ENCODE peak calls at places on chromosome 21, in four cellular contexts. A is K562, V is GM23338, U is H1. I is an unnamed sample.
A peak's percentile ranks its signal among the peaks of the same experiment; 100 is the strongest.

GRCh38 chr21:46171996-46172862 is 12.0 kb downstream of the SPATC1L start:
- DNase-seq in A (peak; percentile 25), V (no peak), U (peak; percentile 42), I (no peak)

GRCh38 chr21:46063734-46064680 is 33.9 kb upstream of the COL6A2 start:
- DNase-seq in A (no peak), V (no peak), U (no peak), I (no peak)

GRCh38 chr21:31957631-31958030 is 84.8 kb downstream of the HUNK start:
- DNase-seq in A (no peak), V (no peak), U (no peak), I (no peak)

GRCh38 chr21:44901391-44902074 is 19.2 kb downstream of the ITGB2 start:
- DNase-seq in A (no peak), V (no peak), U (no peak), I (no peak)

GRCh38 chr21:31777857-31778256 is 45.9 kb upstream of the SCAF4 start:
- DNase-seq in A (no peak), V (no peak), U (no peak), I (no peak)

GRCh38 chr21:30478015-30478414 is 2.2 kb downstream of the KRTAP19-1 start:
- DNase-seq in A (no peak), V (no peak), U (no peak), I (no peak)

GRCh38 chr21:45997495-45998275 is 16.1 kb downstream of the COL6A1 start:
- DNase-seq in A (no peak), V (no peak), U (no peak), I (no peak)

GRCh38 chr21:45818276-45818903 is 163.2 kb upstream of the COL6A1 start:
- DNase-seq in A (peak; percentile 46), V (no peak), U (no peak), I (no peak)

GRCh38 chr21:45333583-45334121 is 46.0 kb upstream of the POFUT2 start:
- DNase-seq in A (no peak), V (no peak), U (no peak), I (no peak)

GRCh38 chr21:30072496-30072895 is 94.1 kb downstream of the CLDN17 start:
- DNase-seq in A (no peak), V (peak; percentile 85), U (no peak), I (peak; percentile 59)

GRCh38 chr21:45244799-45245340 is 42.8 kb downstream of the POFUT2 start:
- DNase-seq in A (no peak), V (no peak), U (no peak), I (no peak)

GRCh38 chr21:27382404-27382803 is 415.5 kb upstream of the ADAMTS5 start:
- DNase-seq in A (no peak), V (no peak), U (no peak), I (no peak)

GRCh38 chr21:36744560-36745231 is 45.8 kb downstream of the SIM2 start:
- DNase-seq in A (no peak), V (no peak), U (no peak), I (no peak)

GRCh38 chr21:38639782-38640750 is 141.8 kb upstream of the ERG start:
- DNase-seq in A (no peak), V (no peak), U (no peak), I (no peak)

GRCh38 chr21:36454079-36454478 is 25.8 kb downstream of the CLDN14 start:
- DNase-seq in A (no peak), V (no peak), U (no peak), I (no peak)

GRCh38 chr21:29718081-29718815 is 221.5 kb downstream of the GRIK1 start:
- DNase-seq in A (no peak), V (no peak), U (no peak), I (no peak)

GRCh38 chr21:45636921-45637646 is 6.4 kb upstream of the PCBP3 start:
- DNase-seq in A (no peak), V (no peak), U (no peak), I (no peak)

GRCh38 chr21:39062196-39062900 is 120.9 kb downstream of the PSMG1 start:
- DNase-seq in A (no peak), V (no peak), U (no peak), I (no peak)

GRCh38 chr21:28018741-28019669 is 973.7 kb downstream of the LTN1 start:
- DNase-seq in A (no peak), V (peak; percentile 5), U (no peak), I (peak; percentile 43)

GRCh38 chr21:44006656-44007055 is 5.5 kb upstream of the TRAPPC10 start:
- DNase-seq in A (no peak), V (no peak), U (no peak), I (no peak)

GRCh38 chr21:45302082-45303061 is 14.7 kb upstream of the POFUT2 start:
- DNase-seq in A (no peak), V (no peak), U (no peak), I (no peak)

GRCh38 chr21:22961248-22961647 is 1963.0 kb downstream of the NCAM2 start:
- DNase-seq in A (no peak), V (no peak), U (no peak), I (no peak)

GRCh38 chr21:29295066-29295650 is 3.6 kb upstream of the BACH1 start:
- DNase-seq in A (no peak), V (no peak), U (no peak), I (no peak)

GRCh38 chr21:29080454-29080930 is 7.0 kb upstream of the CCT8 start:
- DNase-seq in A (no peak), V (no peak), U (no peak), I (no peak)

GRCh38 chr21:18155508-18156193 is 89.0 kb upstream of the CHODL start:
- DNase-seq in A (no peak), V (peak; percentile 80), U (no peak), I (no peak)

GRCh38 chr21:33642896-33643657 is 776 bp downstream of the ITSN1 start:
- DNase-seq in A (peak; percentile 36), V (peak; percentile 64), U (peak; percentile 58), I (peak; percentile 60)

GRCh38 chr21:22900511-22900910 is 1902.3 kb downstream of the NCAM2 start:
- DNase-seq in A (no peak), V (no peak), U (no peak), I (no peak)

GRCh38 chr21:16536661-16537359 is 807.0 kb downstream of the USP25 start:
- DNase-seq in A (no peak), V (no peak), U (no peak), I (no peak)

GRCh38 chr21:28090546-28090945 is 902.1 kb downstream of the LTN1 start:
- DNase-seq in A (no peak), V (no peak), U (no peak), I (no peak)

DNA sequence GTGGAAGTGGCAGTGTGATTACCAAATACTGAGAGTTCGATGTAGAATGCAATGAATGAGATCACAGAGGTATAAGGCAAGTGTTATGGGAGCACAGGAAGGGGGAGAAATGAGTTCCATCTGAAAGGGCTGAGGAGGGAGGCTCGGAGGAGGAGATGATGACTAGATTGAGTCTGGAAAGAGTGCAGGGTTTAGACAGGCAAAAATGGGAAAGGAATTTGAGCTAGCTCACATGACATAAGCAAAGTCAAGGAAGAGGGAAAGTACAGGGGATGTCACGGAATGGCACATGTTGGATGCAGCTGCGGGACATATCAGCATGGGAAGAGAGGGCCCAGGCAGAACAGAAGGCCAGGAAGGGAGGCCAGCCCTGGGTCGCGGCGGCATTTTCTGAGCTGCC is 132.7 kb downstream of the RUNX1 start:
- DNase-seq in A (no peak), V (no peak), U (no peak), I (no peak)
- TF ChIP-seq CREB1 in A (no peak), V (no peak), U (no peak), I (no peak)

DNA sequence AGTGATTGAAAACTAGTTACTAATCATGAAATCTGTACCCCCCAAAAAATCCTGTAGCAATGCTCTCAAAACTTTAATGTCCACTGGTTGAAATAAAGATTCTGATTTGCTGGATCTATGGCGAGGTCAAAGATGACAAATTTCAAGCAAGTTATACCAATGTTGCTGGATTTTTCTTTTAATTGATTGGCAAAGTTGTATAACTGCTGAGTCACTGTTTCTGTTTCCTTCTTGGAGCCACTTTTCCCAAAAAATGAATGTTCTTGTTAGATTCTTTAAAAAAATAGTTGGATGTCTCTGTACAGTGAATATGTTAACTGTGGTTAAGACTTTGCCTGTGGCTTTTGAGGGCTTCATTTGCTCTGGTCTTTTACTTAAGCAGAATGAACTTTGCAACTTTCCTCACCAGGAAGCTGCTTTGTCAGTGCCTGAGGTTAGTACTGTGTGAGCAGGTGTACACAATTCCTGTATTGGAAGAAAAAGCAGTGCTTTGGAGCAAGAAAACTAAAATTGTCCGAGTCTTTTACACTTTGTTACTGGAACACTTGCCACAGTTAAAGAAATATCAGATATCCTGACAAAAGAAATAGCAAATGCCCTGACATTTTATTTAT is 1211.9 kb downstream of the MRPL39 start:
- DNase-seq in A (no peak), V (no peak), U (no peak), I (no peak)
- TF ChIP-seq CREB1 in A (no peak), V (no peak), U (no peak), I (no peak)

DNA sequence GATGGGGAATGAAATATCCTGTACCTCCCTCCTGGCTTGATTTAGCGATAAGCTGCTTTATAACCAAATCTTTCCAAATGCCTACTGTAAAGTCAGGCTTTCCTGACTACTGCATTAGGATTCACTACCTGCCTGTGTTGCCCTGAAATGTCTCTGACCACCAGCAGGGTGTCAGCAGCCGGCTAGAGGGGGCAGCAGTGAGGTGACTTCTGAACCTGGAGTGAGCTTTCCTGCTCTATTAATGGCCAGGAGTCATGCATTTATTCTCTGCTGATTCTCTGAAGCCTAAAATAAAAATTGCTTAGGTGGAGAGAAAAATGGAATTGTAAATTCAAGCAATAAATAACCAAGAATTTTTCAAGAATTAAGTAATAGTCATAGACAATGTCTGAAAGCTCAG is 2.5 kb downstream of the BACE2 start:
- DNase-seq in A (peak; percentile 58), V (peak; percentile 74), U (peak; percentile 59), I (peak; percentile 69)
- TF ChIP-seq CREB1 in A (no peak), V (no peak), U (no peak), I (no peak)

GRCh38 chr21:25911730-25912401 is 177.1 kb downstream of the GABPA start:
- DNase-seq in A (no peak), V (no peak), U (no peak), I (no peak)
- TF ChIP-seq CREB1 in A (no peak), V (no peak), U (no peak), I (no peak)

GRCh38 chr21:42645211-42646075 is 8.0 kb upstream of the PDE9A start:
- DNase-seq in A (no peak), V (no peak), U (no peak), I (no peak)
- TF ChIP-seq CREB1 in A (no peak), V (no peak), U (no peak), I (no peak)

I was measured in WTC11.